ENCODE peak calls at places on chromosomes 6 and 20, in eight cellular contexts. U is uterus, H is upper lobe of right lung, K is lower leg skin, F is mucosa of descending colon, M is MCF 10A, N is GM13977, R is tibial artery. T is an unnamed sample.

GRCh38 chr6:162942860-162943259 is 215.1 kb downstream of the PACRG start:
- DNase-seq in R (no peak), K (no peak), F (no peak), H (no peak), N (no peak), M (peak), U (no peak), T (no peak)

GRCh38 chr20:51661609-51662178 is 106.5 kb downstream of the ATP9A start:
- DNase-seq in U (no peak), F (no peak), K (no peak), N (peak), R (no peak), H (no peak), M (peak), T (no peak)

GRCh38 chr20:57655812-57656161 is 35.6 kb upstream of the ZBP1 start:
- DNase-seq in N (no peak), U (no peak), K (no peak), R (no peak), F (no peak), H (peak), M (no peak), T (peak)

GRCh38 chr6:150841697-150842096 is 23.8 kb upstream of the MTHFD1L start:
- DNase-seq in N (no peak), K (no peak), M (peak), H (no peak), U (no peak), R (no peak), F (no peak), T (no peak)

GRCh38 chr6:137170266-137171052 is 3.0 kb downstream of the IL22RA2 start:
- DNase-seq in N (no peak), K (no peak), H (no peak), F (no peak), R (no peak), M (no peak), U (no peak), T (no peak)

GRCh38 chr20:34996243-34996984 is 40.7 kb downstream of the MYH7B start:
- DNase-seq in N (no peak), K (no peak), M (no peak), F (no peak), R (no peak), H (no peak), U (no peak), T (no peak)

GRCh38 chr20:57066126-57066900 is 200.1 kb downstream of the BMP7 start:
- DNase-seq in N (no peak), F (no peak), R (no peak), U (no peak), K (peak), M (no peak), H (peak), T (no peak)

GRCh38 chr20:9160760-9161159 is 91.9 kb downstream of the PLCB4 start:
- DNase-seq in N (no peak), K (no peak), M (no peak), F (no peak), U (no peak), R (no peak), H (no peak), T (no peak)

GRCh38 chr20:42179768-42180167 is 561.6 kb upstream of the CHD6 start:
- DNase-seq in K (no peak), M (no peak), R (no peak), H (no peak), N (no peak), U (no peak), F (no peak), T (no peak)

GRCh38 chr6:98308564-98308963 is 525.8 kb upstream of the POU3F2 start:
- DNase-seq in H (no peak), N (no peak), U (no peak), F (no peak), R (no peak), M (no peak), K (no peak), T (no peak)

GRCh38 chr20:19375301-19375885 is 163.0 kb downstream of the SLC24A3 start:
- DNase-seq in K (no peak), F (no peak), R (no peak), N (no peak), U (no peak), M (no peak), H (no peak), T (no peak)

GRCh38 chr6:106439459-106439858 is 78.9 kb downstream of the CRYBG1 start:
- DNase-seq in K (no peak), H (no peak), N (no peak), F (no peak), M (peak), U (no peak), R (no peak), T (no peak)

GRCh38 chr20:50604451-50604850 is 86.9 kb downstream of the RIPOR3 start:
- DNase-seq in H (no peak), R (no peak), F (no peak), N (no peak), K (no peak), U (no peak), M (no peak), T (no peak)

GRCh38 chr20:49937023-49937929 is 1.1 kb downstream of the RNF114 start:
- DNase-seq in H (peak), K (peak), F (peak), N (no peak), U (no peak), R (no peak), M (no peak), T (no peak)

GRCh38 chr6:88538130-88538706 is 372.1 kb upstream of the CNR1 start:
- DNase-seq in K (no peak), H (no peak), N (peak), M (peak), R (no peak), F (no peak), U (no peak), T (no peak)

GRCh38 chr20:54856202-54856601 is 380.8 kb downstream of the DOK5 start:
- DNase-seq in U (no peak), H (no peak), K (no peak), M (no peak), F (no peak), R (no peak), N (no peak), T (no peak)

GRCh38 chr20:61903575-61904340 is 161.9 kb downstream of the TAF4 start:
- DNase-seq in M (no peak), N (no peak), H (no peak), F (no peak), R (no peak), K (no peak), U (no peak), T (no peak)

GRCh38 chr6:42279144-42279781 is 61.6 kb upstream of the MRPS10 start:
- DNase-seq in F (peak), U (peak), N (no peak), K (peak), H (no peak), M (peak), R (no peak), T (no peak)

GRCh38 chr6:31070711-31071197 is 41.6 kb downstream of the C6orf15 start:
- DNase-seq in U (peak), N (no peak), F (no peak), H (no peak), R (no peak), K (no peak), M (peak), T (no peak)
- TF ChIP-seq CTCF in U (peak), N (peak), F (no peak), H (peak), R (peak), K (no peak), M (peak), T (no peak)

GRCh38 chr6:10565913-10566312 is 44.8 kb downstream of the GCNT2 start:
- DNase-seq in U (no peak), H (no peak), M (no peak), N (no peak), R (no peak), K (peak), F (no peak), T (no peak)
- TF ChIP-seq CTCF in U (no peak), H (no peak), M (no peak), N (no peak), R (no peak), K (no peak), F (no peak), T (no peak)

DNA sequence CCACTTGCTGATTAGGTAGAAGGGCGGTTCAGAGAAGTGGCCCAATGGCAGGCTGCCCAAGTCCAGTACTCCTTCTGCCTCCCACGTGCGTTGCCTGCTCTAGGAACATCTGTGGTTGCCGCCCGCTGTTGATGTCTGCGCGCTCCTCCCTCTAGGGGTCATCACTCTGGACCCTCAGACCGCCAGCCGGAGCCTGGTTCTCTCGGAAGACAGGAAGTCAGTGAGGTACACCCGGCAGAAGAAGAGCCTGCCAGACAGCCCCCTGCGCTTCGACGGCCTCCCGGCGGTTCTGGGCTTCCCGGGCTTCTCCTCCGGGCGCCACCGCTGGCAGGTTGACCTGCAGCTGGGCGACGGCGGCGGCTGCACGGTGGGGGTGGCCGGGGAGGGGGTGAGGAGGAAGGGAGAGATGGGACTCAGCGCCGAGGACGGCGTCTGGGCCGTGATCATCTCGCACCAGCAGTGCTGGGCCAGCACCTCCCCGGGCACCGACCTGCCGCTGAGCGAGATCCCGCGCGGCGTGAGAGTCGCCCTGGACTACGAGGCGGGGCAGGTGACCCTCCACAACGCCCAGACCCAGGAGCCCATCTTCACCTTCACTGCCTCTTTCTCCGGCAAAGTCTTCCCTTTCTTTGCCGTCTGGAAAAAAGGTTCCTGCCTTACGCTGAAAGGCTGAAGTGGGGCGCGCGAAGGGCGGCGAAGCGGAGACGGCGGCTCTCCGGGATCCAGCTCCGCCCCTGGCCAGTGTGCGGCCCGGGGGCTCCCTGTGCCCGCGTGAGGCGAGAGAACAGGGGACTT is 8.5 kb downstream of the TRIM15 start:
- DNase-seq in M (no peak), F (no peak), N (no peak), H (peak), R (no peak), U (no peak), K (no peak), T (no peak)
- TF ChIP-seq CTCF in M (no peak), F (no peak), N (no peak), H (no peak), R (no peak), U (no peak), K (no peak), T (no peak)

GRCh38 chr6:154460306-154461071 is 50.0 kb downstream of the CNKSR3 start:
- DNase-seq in N (no peak), K (peak), F (no peak), H (no peak), M (peak), R (no peak), U (no peak), T (no peak)

GRCh38 chr6:154458565-154459475 is 51.7 kb downstream of the CNKSR3 start:
- DNase-seq in U (no peak), N (no peak), K (peak), H (no peak), R (no peak), F (no peak), M (no peak), T (no peak)

GRCh38 chr6:154459513-154459912 is 51.0 kb downstream of the CNKSR3 start:
- DNase-seq in F (no peak), H (no peak), N (no peak), M (no peak), K (no peak), R (no peak), U (no peak), T (no peak)

GRCh38 chr6:154457046-154457713 is 53.3 kb downstream of the CNKSR3 start:
- DNase-seq in H (no peak), K (peak), F (no peak), M (peak), U (no peak), N (no peak), R (no peak), T (no peak)

GRCh38 chr6:154457881-154458284 is 52.6 kb downstream of the CNKSR3 start:
- DNase-seq in N (no peak), H (no peak), F (no peak), R (no peak), U (no peak), M (peak), K (peak), T (no peak)
- TF ChIP-seq CTCF in N (no peak), H (no peak), F (no peak), R (no peak), U (no peak), M (no peak), K (no peak), T (no peak)

GRCh38 chr6:19608546-19608945 is 228.6 kb upstream of the ID4 start:
- DNase-seq in R (no peak), K (no peak), M (no peak), F (no peak), N (no peak), U (no peak), H (no peak), T (no peak)
- TF ChIP-seq CTCF in R (no peak), K (no peak), M (no peak), F (no peak), N (no peak), U (no peak), H (no peak), T (no peak)

GRCh38 chr6:43494766-43495165 is 15.4 kb downstream of the LRRC73 start:
- DNase-seq in N (no peak), R (no peak), H (no peak), F (no peak), U (no peak), M (no peak), K (no peak), T (no peak)

GRCh38 chr6:43497694-43498093 is 12.5 kb downstream of the LRRC73 start:
- DNase-seq in R (no peak), K (no peak), M (no peak), N (no peak), H (no peak), U (no peak), F (no peak), T (no peak)

GRCh38 chr6:43495409-43495941 is 14.7 kb downstream of the LRRC73 start:
- DNase-seq in K (no peak), H (no peak), R (no peak), U (no peak), M (peak), N (no peak), F (no peak), T (no peak)

GRCh38 chr6:43497129-43497396 is 13.1 kb downstream of the LRRC73 start:
- DNase-seq in R (no peak), M (no peak), N (no peak), K (no peak), H (no peak), U (no peak), F (no peak), T (no peak)

DNA sequence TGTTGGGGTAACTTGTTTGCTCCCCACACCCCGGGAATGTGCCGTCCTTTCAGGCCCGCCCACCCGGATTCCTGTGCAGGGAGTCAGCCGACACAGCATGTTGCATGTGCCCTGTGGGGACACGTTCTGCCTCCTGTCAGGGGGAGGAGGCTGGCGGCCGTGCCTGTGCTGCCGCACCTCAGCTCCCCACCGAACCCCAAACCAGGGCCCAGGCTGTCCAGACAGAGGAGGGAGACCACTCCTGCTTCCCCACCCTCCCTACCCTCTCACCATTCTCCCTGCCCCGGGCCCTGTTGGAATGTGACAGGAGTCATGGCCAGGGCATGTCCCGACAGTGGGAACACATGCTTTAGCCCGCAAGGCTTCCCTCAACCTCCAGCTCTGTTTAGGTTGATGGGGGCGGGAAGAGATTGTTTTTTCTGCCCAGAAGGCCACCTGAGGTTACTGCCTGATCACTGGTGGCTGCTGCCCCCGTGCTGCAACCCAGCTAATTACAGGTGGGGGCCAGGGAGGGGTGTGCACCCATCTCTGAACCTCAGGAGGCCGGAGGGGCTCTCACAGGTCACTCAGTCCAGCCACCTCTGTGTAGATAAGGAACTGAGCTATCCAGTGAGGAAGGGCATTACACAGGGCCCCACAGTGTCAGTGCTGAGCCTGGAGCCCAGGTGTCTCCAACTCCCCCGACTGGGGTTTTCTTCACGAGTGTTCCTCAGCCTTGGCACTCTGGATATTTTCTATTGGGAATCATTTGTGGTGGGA is 13.6 kb downstream of the LRRC73 start:
- DNase-seq in N (peak), K (peak), U (no peak), F (no peak), H (no peak), M (peak), R (no peak), T (no peak)
- TF ChIP-seq CTCF in N (peak), K (no peak), U (peak), F (no peak), H (peak), M (peak), R (peak), T (peak)

T was measured in tibial nerve.